ENCODE peak calls at places on chromosomes 11 and 22, in nine cellular contexts. X, R, O, L, G, T, N, Z and B are unnamed samples.

GRCh38 chr11:67584205-67584880 is 731 bp downstream of the GSTP1 start:
- DNase-seq in X (peak; percentile 88), R (peak; percentile 71), O (peak; percentile 87), L (peak; percentile 85), G (peak; percentile 82), T (peak; percentile 54), N (peak; percentile 59), Z (peak; percentile 48), B (no peak)

GRCh38 chr22:49206281-49206680 is 621.4 kb downstream of the BRD1 start:
- DNase-seq in X (no peak), R (no peak), O (no peak), L (no peak), G (peak; percentile 9), T (no peak), N (no peak), Z (no peak), B (no peak)

GRCh38 chr22:19619144-19620009 is 94.9 kb upstream of the SEPTIN5 start:
- DNase-seq in X (no peak), R (no peak), O (no peak), L (no peak), G (no peak), T (no peak), N (no peak), Z (peak; percentile 33), B (no peak)

GRCh38 chr22:29302681-29303465 is 3.6 kb upstream of the GAS2L1 start:
- DNase-seq in X (no peak), R (peak; percentile 20), O (peak; percentile 68), L (peak; percentile 76), G (no peak), T (no peak), N (no peak), Z (no peak), B (no peak)

GRCh38 chr11:45803981-45804805 is 756 bp upstream of the SLC35C1 start:
- DNase-seq in X (peak; percentile 92), R (peak; percentile 70), O (peak; percentile 75), L (peak; percentile 79), G (peak; percentile 86), T (peak; percentile 33), N (no peak), Z (peak; percentile 42), B (peak; percentile 21)

GRCh38 chr11:16612801-16613400 is 125.5 kb upstream of the C11orf58 start:
- DNase-seq in X (no peak), R (no peak), O (no peak), L (no peak), G (peak; percentile 22), T (peak; percentile 35), N (no peak), Z (peak; percentile 8), B (no peak)

GRCh38 chr11:94193288-94193687 is 64.6 kb downstream of the PANX1 start:
- DNase-seq in X (no peak), R (peak; percentile 60), O (no peak), L (peak; percentile 22), G (no peak), T (peak; percentile 96), N (peak; percentile 23), Z (peak; percentile 10), B (no peak)

GRCh38 chr11:129590030-129590752 is 214.5 kb downstream of the BARX2 start:
- DNase-seq in X (no peak), R (no peak), O (no peak), L (no peak), G (no peak), T (no peak), N (no peak), Z (no peak), B (no peak)

GRCh38 chr11:20156876-20157613 is 3.2 kb downstream of the DBX1 start:
- DNase-seq in X (no peak), R (no peak), O (no peak), L (no peak), G (no peak), T (no peak), N (no peak), Z (no peak), B (no peak)

GRCh38 chr11:118923721-118924587 is 1.8 kb downstream of the BCL9L start:
- DNase-seq in X (peak; percentile 61), R (no peak), O (no peak), L (no peak), G (no peak), T (no peak), N (no peak), Z (no peak), B (no peak)

GRCh38 chr22:46748948-46749681 is 11.1 kb upstream of the CERK start:
- DNase-seq in X (no peak), R (peak; percentile 64), O (no peak), L (no peak), G (no peak), T (peak; percentile 49), N (no peak), Z (peak; percentile 91), B (no peak)

GRCh38 chr22:49255741-49256318 is 571.8 kb downstream of the BRD1 start:
- DNase-seq in X (no peak), R (no peak), O (no peak), L (no peak), G (no peak), T (no peak), N (no peak), Z (no peak), B (no peak)

GRCh38 chr11:81644239-81644840 is 1089.3 kb downstream of the FAM181B start:
- DNase-seq in X (no peak), R (peak; percentile 58), O (no peak), L (peak; percentile 34), G (no peak), T (peak; percentile 23), N (peak; percentile 21), Z (peak; percentile 2), B (no peak)

GRCh38 chr11:10310301-10310841 is 5.5 kb downstream of the ADM start:
- DNase-seq in X (no peak), R (peak; percentile 42), O (no peak), L (no peak), G (no peak), T (peak; percentile 68), N (no peak), Z (peak; percentile 5), B (no peak)

GRCh38 chr11:110094298-110095073 is 1.3 kb downstream of the ZC3H12C start:
- DNase-seq in X (no peak), R (no peak), O (no peak), L (no peak), G (no peak), T (no peak), N (no peak), Z (peak; percentile 52), B (no peak)

GRCh38 chr11:122727101-122727929 is 71.8 kb downstream of the UBASH3B start:
- DNase-seq in X (no peak), R (no peak), O (no peak), L (no peak), G (no peak), T (no peak), N (no peak), Z (peak; percentile 34), B (no peak)

GRCh38 chr11:12071574-12071973 is 38.8 kb upstream of the MICAL2 start:
- DNase-seq in X (no peak), R (no peak), O (no peak), L (no peak), G (no peak), T (no peak), N (no peak), Z (no peak), B (no peak)

GRCh38 chr22:44419429-44419828 is 78.6 kb downstream of the RTL6 start:
- DNase-seq in X (no peak), R (no peak), O (no peak), L (no peak), G (no peak), T (peak; percentile 40), N (no peak), Z (no peak), B (no peak)

GRCh38 chr11:22304337-22304961 is 33.7 kb upstream of the SLC17A6 start:
- DNase-seq in X (no peak), R (peak; percentile 50), O (no peak), L (no peak), G (no peak), T (peak; percentile 23), N (no peak), Z (peak; percentile 34), B (no peak)

GRCh38 chr22:40035351-40035750 is 40.6 kb downstream of the FAM83F start:
- DNase-seq in X (no peak), R (no peak), O (no peak), L (no peak), G (no peak), T (no peak), N (no peak), Z (no peak), B (no peak)

DNA sequence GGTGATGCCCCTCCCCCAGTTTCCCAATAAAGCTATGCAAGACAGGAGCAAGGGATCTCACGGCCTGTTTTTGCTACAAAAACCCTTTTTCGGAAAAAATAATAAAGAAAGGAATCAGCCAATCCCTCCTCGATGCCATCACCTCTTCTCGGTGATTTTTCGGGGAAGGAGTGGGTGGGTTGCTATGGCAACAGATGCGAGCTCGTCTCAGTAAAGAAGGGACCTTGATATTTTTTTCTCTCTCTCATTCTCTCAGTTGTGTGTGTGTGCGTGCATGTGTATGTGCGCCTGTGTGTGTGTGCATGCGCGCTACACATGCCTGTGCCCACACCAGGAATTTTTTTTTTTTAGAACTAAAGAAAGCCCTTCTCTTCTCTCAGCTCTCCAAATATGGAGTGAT is 3.8 kb upstream of the NPAS4 start:
- DNase-seq in X (no peak), R (no peak), O (no peak), L (no peak), G (no peak), T (no peak), N (no peak), Z (no peak), B (no peak)
- H3K4me3 ChIP-seq in X (no peak overlapping the region), R (no peak overlapping the region), O (no peak overlapping the region), L (no peak overlapping the region), G (no peak overlapping the region), T (no peak overlapping the region), N (no peak overlapping the region), Z (no peak overlapping the region), B (no peak overlapping the region)

GRCh38 chr11:3049430-3050243 is 7.6 kb downstream of the CARS1 start:
- DNase-seq in X (peak; percentile 60), R (peak; percentile 97), O (peak; percentile 67), L (peak; percentile 97), G (peak; percentile 80), T (peak; percentile 98), N (peak; percentile 62), Z (peak; percentile 78), B (peak; percentile 55)
- TF ChIP-seq CTCF in X (no peak), R (peak; percentile 41), O (no peak), L (peak; percentile 51), G (peak; percentile 18), T (peak; percentile 72), N (peak; percentile 62), Z (peak; percentile 29), B (peak; percentile 38)

GRCh38 chr11:44709966-44710365 is 16.8 kb upstream of the TSPAN18 start:
- DNase-seq in X (no peak), R (peak; percentile 76), O (no peak), L (peak; percentile 30), G (no peak), T (peak; percentile 27), N (no peak), Z (peak; percentile 59), B (no peak)
- H3K4me1 ChIP-seq in X (no peaks in the 10 kb centered on the region), R (peaks cover 22% of the 10 kb centered on the region), O (no peaks in the 10 kb centered on the region), L (no peaks in the 10 kb centered on the region), G (peaks cover 9% of the 10 kb centered on the region), T (no peaks in the 10 kb centered on the region), N (no peaks in the 10 kb centered on the region), Z (peaks cover 25% of the 10 kb centered on the region), B (peaks cover 2% of the 10 kb centered on the region)

DNA sequence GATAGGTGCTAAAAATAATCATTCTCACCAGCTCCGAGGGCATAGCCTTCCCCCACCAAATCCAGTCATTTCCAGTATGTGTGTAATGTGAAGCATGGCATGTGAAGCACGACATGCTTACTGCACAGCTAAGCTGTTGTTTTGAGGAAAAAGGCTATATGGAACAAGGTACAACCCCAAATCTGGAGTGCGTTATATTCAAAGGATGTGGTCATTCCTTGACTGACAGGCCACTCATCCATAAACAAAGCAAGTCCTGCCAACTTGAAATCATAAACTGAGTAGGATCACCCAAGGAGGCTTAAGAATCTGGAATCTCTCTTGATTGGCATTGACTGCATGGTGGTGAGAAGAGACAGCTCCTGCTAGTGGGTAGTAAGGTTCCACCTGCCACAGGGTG is 3.7 kb downstream of the MAP6 start:
- DNase-seq in X (no peak), R (no peak), O (no peak), L (no peak), G (no peak), T (no peak), N (no peak), Z (no peak), B (no peak)
- H3K4me3 ChIP-seq in X (no peak overlapping the region), R (no peak overlapping the region), O (no peak overlapping the region), L (no peak overlapping the region), G (no peak overlapping the region), T (no peak overlapping the region), N (no peak overlapping the region), Z (no peak overlapping the region), B (no peak overlapping the region)